ENCODE peak calls at places on chromosome 21, in ten cellular contexts. X is nephron progenitor cell, U is cardiac fibroblast, I is Peyer's patch, B is upper lobe of left lung, E is mucosa of descending colon, J is AG04449, P is HFF-Myc, R is heart left ventricle, S is choroid plexus epithelial cell. F is an unnamed sample.

GRCh38 chr21:37224861-37225260 is 42.3 kb downstream of the VPS26C start:
- DNase-seq in X (no peak), U (no peak), I (no peak), B (no peak), E (no peak), J (no peak), P (no peak), R (no peak), S (no peak), F (no peak)

GRCh38 chr21:29801122-29801521 is 138.7 kb downstream of the GRIK1 start:
- DNase-seq in X (no peak), U (no peak), I (no peak), B (no peak), E (no peak), J (no peak), P (no peak), R (no peak), S (no peak), F (no peak)

GRCh38 chr21:25493722-25494121 is 113.6 kb downstream of the MRPL39 start:
- DNase-seq in X (no peak), U (no peak), I (no peak), B (no peak), E (no peak), J (no peak), P (no peak), R (no peak), S (no peak), F (no peak)

GRCh38 chr21:16573581-16573980 is 843.8 kb downstream of the USP25 start:
- DNase-seq in X (no peak), U (peak; percentile 74), I (no peak), B (no peak), E (no peak), J (no peak), P (no peak), R (no peak), S (peak; percentile 41), F (peak; percentile 15)

GRCh38 chr21:34687065-34687464 is 18.3 kb downstream of the CLIC6 start:
- DNase-seq in X (no peak), U (no peak), I (no peak), B (no peak), E (no peak), J (no peak), P (no peak), R (no peak), S (no peak), F (no peak)

GRCh38 chr21:20996421-20997307 is 1.5 kb upstream of the NCAM2 start:
- DNase-seq in X (peak; percentile 6), U (peak; percentile 41), I (no peak), B (no peak), E (no peak), J (no peak), P (no peak), R (no peak), S (peak; percentile 89), F (no peak)

GRCh38 chr21:36589352-36589971 is 109.5 kb upstream of the SIM2 start:
- DNase-seq in X (no peak), U (peak; percentile 53), I (no peak), B (peak; percentile 29), E (peak; percentile 46), J (no peak), P (peak; percentile 44), R (no peak), S (peak; percentile 56), F (no peak)

GRCh38 chr21:37484535-37485474 is 118.2 kb downstream of the DYRK1A start:
- DNase-seq in X (no peak), U (peak; percentile 17), I (no peak), B (no peak), E (no peak), J (no peak), P (no peak), R (no peak), S (no peak), F (peak; percentile 66)

GRCh38 chr21:32958288-32958992 is 67.3 kb upstream of the OLIG2 start:
- DNase-seq in X (no peak), U (no peak), I (no peak), B (no peak), E (no peak), J (no peak), P (no peak), R (no peak), S (no peak), F (no peak)

GRCh38 chr21:32955307-32955937 is 70.3 kb upstream of the OLIG2 start:
- DNase-seq in X (no peak), U (no peak), I (no peak), B (no peak), E (no peak), J (no peak), P (no peak), R (no peak), S (no peak), F (no peak)

GRCh38 chr21:32956257-32956656 is 69.5 kb upstream of the OLIG2 start:
- DNase-seq in X (no peak), U (no peak), I (no peak), B (no peak), E (no peak), J (no peak), P (no peak), R (no peak), S (no peak), F (no peak)

GRCh38 chr21:32951041-32951440 is 74.7 kb upstream of the OLIG2 start:
- DNase-seq in X (no peak), U (no peak), I (no peak), B (no peak), E (no peak), J (no peak), P (no peak), R (no peak), S (no peak), F (no peak)

DNA sequence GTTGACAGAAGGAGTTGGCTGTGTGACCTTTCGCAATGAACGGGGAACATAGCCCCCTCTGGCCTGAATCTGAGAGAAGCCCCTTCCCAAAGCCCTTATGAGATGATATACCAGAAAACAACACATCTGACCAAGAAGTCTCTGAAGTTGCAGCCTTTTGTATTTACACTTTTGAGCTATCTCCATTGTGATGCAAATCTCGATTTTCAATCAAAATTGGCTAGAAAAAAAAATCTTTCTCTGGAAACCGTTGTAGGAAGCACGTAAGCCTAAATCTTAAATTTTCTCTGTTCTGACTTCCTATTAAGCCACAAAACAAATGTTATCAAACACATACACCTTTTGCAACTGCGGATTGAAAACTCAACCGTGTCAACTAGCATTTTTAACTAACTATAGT is 71.4 kb upstream of the OLIG2 start:
- DNase-seq in X (no peak), U (no peak), I (no peak), B (no peak), E (no peak), J (no peak), P (no peak), R (no peak), S (no peak), F (no peak)
- TF ChIP-seq CTCF in X (no peak), U (no peak), I (no peak), B (no peak), E (no peak), J (no peak), P (no peak), R (no peak), S (no peak), F (no peak)

GRCh38 chr21:42593815-42594157 is 59.6 kb upstream of the PDE9A start:
- DNase-seq in X (no peak), U (no peak), I (no peak), B (peak; percentile 15), E (no peak), J (no peak), P (no peak), R (no peak), S (no peak), F (no peak)

GRCh38 chr21:42594616-42595280 is 58.7 kb upstream of the PDE9A start:
- DNase-seq in X (no peak), U (no peak), I (no peak), B (peak; percentile 12), E (no peak), J (no peak), P (no peak), R (no peak), S (no peak), F (no peak)

GRCh38 chr21:42592156-42592820 is 61.1 kb upstream of the PDE9A start:
- DNase-seq in X (no peak), U (no peak), I (no peak), B (peak; percentile 16), E (no peak), J (no peak), P (no peak), R (no peak), S (no peak), F (no peak)

GRCh38 chr21:42591170-42591869 is 62.1 kb upstream of the PDE9A start:
- DNase-seq in X (no peak), U (no peak), I (no peak), B (no peak), E (no peak), J (no peak), P (no peak), R (no peak), S (no peak), F (no peak)

DNA sequence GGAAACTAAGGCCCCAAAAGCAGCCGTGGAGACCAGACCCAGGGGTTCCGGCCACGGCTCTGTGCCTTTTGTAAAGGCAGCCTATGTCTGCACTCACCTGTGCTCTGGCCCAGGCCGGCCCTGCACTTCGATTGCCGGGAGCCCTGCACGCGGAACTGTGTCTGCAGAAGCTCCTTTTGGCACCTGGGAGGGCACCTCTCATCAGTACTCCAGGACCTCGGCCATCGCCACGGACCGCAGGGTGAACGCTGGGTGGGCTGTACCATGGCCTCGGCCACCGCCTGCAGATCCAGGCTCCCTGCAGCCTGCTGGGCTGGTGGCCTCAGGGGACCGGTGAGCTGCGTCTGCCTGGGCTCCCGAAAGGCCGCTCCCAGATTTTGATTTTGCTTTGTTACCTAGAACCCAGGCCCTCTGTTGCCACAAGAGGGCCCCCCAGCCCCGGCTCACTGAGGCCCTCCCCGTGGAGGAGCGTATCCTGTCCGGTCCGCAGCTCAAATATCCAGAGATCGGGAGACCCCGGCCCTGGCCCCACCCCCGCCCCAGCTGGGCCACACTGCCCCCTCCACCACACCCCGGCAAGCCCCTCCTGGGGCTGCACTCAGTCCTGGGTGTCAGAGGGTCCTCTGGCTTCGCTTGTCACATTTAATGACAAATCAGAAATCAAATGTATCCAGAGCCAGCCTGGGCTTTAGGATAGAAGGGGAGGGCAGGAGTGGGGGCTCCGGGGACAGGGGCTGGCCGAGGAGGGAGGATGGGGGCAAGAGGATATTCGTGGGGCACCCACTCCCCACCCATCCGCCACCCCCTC is 60.2 kb upstream of the PDE9A start:
- DNase-seq in X (peak; percentile 79), U (peak; percentile 66), I (peak; percentile 86), B (peak; percentile 65), E (peak; percentile 89), J (no peak), P (no peak), R (peak; percentile 63), S (peak; percentile 64), F (peak; percentile 24)
- TF ChIP-seq CTCF in X (peak; percentile 78), U (peak; percentile 79), I (peak; percentile 75), B (peak; percentile 73), E (peak; percentile 72), J (peak; percentile 61), P (peak; percentile 66), R (peak; percentile 75), S (peak; percentile 84), F (peak; percentile 86)

DNA sequence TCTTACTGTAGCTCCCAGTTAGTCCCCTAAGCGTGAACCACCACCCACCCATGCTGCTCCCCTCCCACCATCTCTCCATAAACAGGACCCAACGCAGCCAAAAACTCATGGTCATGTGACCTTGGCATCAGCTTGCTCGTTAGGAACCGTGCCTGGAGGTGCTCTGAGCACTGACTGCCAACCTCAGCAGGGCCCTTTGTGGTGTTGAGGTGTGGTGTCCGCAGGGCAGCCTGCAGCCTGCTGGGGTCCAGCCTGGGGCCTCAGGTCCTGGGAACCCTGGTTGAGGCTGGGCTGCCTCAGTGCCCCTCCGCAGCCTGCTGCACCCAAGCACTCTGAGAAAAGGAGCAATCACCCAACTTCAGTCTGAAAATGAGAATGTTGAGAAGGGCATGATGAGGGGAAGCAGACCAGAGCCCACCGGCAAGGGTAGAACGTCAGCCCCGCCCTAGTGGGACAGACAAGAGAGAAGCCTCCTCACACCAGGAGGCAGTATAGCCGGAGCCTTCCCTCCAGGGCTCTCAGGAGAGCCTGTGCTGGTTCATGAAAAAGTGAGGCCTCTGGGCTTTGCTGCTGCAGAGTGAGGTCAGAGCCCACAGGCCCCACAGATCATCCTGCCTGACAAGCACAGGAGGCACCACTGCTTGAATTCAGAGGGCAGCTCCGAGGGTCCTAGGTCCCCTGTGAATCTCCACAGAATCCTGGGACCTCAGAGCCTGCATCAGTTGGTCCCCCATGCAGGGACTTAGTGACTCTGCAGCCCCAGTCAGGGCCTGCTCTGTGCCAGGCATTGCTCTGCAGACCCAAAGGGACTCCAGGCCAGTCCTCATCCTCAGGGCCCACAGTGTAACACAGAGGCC is 4.9 kb upstream of the COL6A2 start:
- DNase-seq in X (no peak), U (no peak), I (peak; percentile 40), B (no peak), E (no peak), J (no peak), P (no peak), R (no peak), S (no peak), F (no peak)
- TF ChIP-seq CTCF in X (no peak), U (peak; percentile 6), I (no peak), B (no peak), E (no peak), J (peak; percentile 26), P (peak; percentile 18), R (no peak), S (no peak), F (no peak)

DNA sequence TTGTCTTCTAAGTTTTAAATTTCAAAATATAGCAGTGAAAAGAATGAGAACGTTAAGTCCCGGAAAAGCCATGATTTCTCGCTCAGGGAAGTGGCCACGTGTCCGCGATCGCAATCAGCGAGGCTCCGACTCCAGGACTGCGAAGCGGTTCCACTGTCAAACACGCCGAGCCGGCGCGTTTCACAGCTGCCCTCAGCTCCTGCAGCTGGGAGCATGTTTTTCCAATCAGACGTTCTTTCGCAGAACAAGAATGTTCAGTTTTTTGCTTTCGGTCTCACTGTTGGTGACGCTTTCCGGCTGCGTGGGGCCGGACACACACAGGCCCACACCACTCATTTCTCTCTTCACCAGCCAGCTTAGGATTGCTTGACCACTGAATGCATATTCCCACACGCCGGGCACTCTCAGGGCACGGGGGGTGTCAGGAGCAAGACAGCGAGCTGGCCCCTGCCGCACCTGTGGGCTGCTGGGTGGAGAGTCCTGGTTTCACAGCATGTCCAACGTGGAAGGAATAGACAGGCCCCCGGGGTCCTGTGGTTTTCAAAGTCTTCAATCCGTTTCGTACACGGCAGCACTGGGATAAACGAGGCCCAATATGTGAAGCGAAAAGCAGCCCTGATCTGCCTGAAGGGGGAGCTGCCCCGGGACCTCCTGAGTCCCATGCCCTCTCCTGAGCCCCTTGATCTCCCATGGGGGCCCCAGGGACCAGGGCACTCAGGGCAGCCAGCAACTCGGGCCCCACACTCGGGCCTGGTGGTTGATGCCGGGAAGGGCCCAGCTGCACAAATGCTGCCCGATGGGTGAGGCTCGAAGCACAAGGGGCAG is 47.3 kb upstream of the COL18A1 start:
- DNase-seq in X (no peak), U (peak; percentile 44), I (no peak), B (no peak), E (no peak), J (no peak), P (no peak), R (peak; percentile 73), S (peak; percentile 64), F (no peak)
- TF ChIP-seq CTCF in X (peak; percentile 19), U (peak; percentile 12), I (no peak), B (no peak), E (no peak), J (peak; percentile 11), P (peak; percentile 20), R (no peak), S (peak; percentile 30), F (peak; percentile 17)

F was measured in foreskin keratinocyte.